ENCODE peak calls at places on chromosomes 5 and 9, in four cellular contexts. One of them, this sample, is unnamed.
A peak's percentile ranks its signal among the peaks of the same experiment; 100 is the strongest.

GRCh38 chr9:89178162-89179120 is at the start of gene SHC3:
- DNase-seq in mesenchymal stem cell: peak; percentile 60
- DNase-seq in HCT116: no peak
- DNase-seq in ovary: no peak
- DNase-seq in this sample: no peak

GRCh38 chr5:55853271-55853670 is 2.1 kb downstream of the IL31RA start:
- DNase-seq in mesenchymal stem cell: no peak
- DNase-seq in ovary: no peak
- DNase-seq in HCT116: no peak
- DNase-seq in this sample: no peak

GRCh38 chr5:124655943-124656459 is 90.4 kb downstream of the ZNF608 start:
- DNase-seq in mesenchymal stem cell: peak; percentile 94
- DNase-seq in HCT116: peak; percentile 78
- DNase-seq in ovary: no peak
- DNase-seq in this sample: no peak

GRCh38 chr5:91361055-91361701 is 21.9 kb downstream of the ARRDC3 start:
- DNase-seq in HCT116: no peak
- DNase-seq in ovary: no peak
- DNase-seq in mesenchymal stem cell: no peak
- DNase-seq in this sample: no peak

GRCh38 chr9:84490206-84490605 is 149.6 kb upstream of the SLC28A3 start:
- DNase-seq in ovary: no peak
- DNase-seq in mesenchymal stem cell: no peak
- DNase-seq in HCT116: no peak
- DNase-seq in this sample: no peak

GRCh38 chr5:95861221-95861857 is 38.8 kb upstream of the GLRX start:
- DNase-seq in mesenchymal stem cell: peak; percentile 100
- DNase-seq in HCT116: peak; percentile 24
- DNase-seq in ovary: peak; percentile 53
- DNase-seq in this sample: peak; percentile 78

GRCh38 chr9:126523621-126524111 is 90.1 kb upstream of the LMX1B start:
- DNase-seq in HCT116: no peak
- DNase-seq in ovary: no peak
- DNase-seq in mesenchymal stem cell: no peak
- DNase-seq in this sample: peak; percentile 85

GRCh38 chr9:297104-297794 is 82.6 kb downstream of the DOCK8 start:
- DNase-seq in HCT116: no peak
- DNase-seq in mesenchymal stem cell: no peak
- DNase-seq in ovary: no peak
- DNase-seq in this sample: peak; percentile 35

GRCh38 chr5:6766558-6767191 is 53.4 kb downstream of the TENT4A start:
- DNase-seq in HCT116: peak; percentile 77
- DNase-seq in ovary: no peak
- DNase-seq in mesenchymal stem cell: peak; percentile 52
- DNase-seq in this sample: peak; percentile 82

GRCh38 chr9:133351908-133352634 is 4.1 kb downstream of the RPL7A start:
- DNase-seq in mesenchymal stem cell: peak; percentile 66
- DNase-seq in HCT116: no peak
- DNase-seq in ovary: no peak
- DNase-seq in this sample: no peak

GRCh38 chr9:116497081-116497480 is 190.0 kb upstream of the TRIM32 start:
- DNase-seq in HCT116: no peak
- DNase-seq in ovary: no peak
- DNase-seq in mesenchymal stem cell: no peak
- DNase-seq in this sample: peak; percentile 50

GRCh38 chr9:875119-875962 is 33.8 kb downstream of the DMRT1 start:
- DNase-seq in ovary: no peak
- DNase-seq in HCT116: no peak
- DNase-seq in mesenchymal stem cell: no peak
- DNase-seq in this sample: no peak

GRCh38 chr9:79572032-79572890 is 496 bp downstream of the TLE4 start:
- DNase-seq in mesenchymal stem cell: peak; percentile 70
- DNase-seq in HCT116: no peak
- DNase-seq in ovary: no peak
- DNase-seq in this sample: peak; percentile 80

GRCh38 chr5:66427043-66427442 is 169.2 kb upstream of the MAST4 start:
- DNase-seq in ovary: no peak
- DNase-seq in mesenchymal stem cell: no peak
- DNase-seq in HCT116: no peak
- DNase-seq in this sample: no peak

GRCh38 chr9:36603006-36603405 is 30.3 kb downstream of the MELK start:
- DNase-seq in HCT116: no peak
- DNase-seq in ovary: no peak
- DNase-seq in mesenchymal stem cell: peak; percentile 60
- DNase-seq in this sample: no peak

GRCh38 chr9:108534741-108535140 is 321.0 kb downstream of the ACTL7B start:
- DNase-seq in HCT116: peak; percentile 26
- DNase-seq in mesenchymal stem cell: peak; percentile 71
- DNase-seq in ovary: no peak
- DNase-seq in this sample: no peak

GRCh38 chr9:136012651-136013050 is 51.5 kb upstream of the UBAC1 start:
- DNase-seq in ovary: peak; percentile 84
- DNase-seq in HCT116: no peak
- DNase-seq in mesenchymal stem cell: no peak
- DNase-seq in this sample: peak; percentile 49

GRCh38 chr9:6184749-6185645 is 30.6 kb upstream of the IL33 start:
- DNase-seq in mesenchymal stem cell: no peak
- DNase-seq in ovary: no peak
- DNase-seq in HCT116: no peak
- DNase-seq in this sample: peak; percentile 55

GRCh38 chr5:57383093-57383861 is 99.3 kb downstream of the ACTBL2 start:
- DNase-seq in ovary: no peak
- DNase-seq in mesenchymal stem cell: peak; percentile 98
- DNase-seq in HCT116: peak; percentile 92
- DNase-seq in this sample: peak; percentile 49

GRCh38 chr5:125424374-125424773 is 677.9 kb upstream of the ZNF608 start:
- DNase-seq in HCT116: no peak
- DNase-seq in ovary: no peak
- DNase-seq in mesenchymal stem cell: no peak
- DNase-seq in this sample: no peak

GRCh38 chr9:80242022-80242421 is 670.3 kb downstream of the TLE4 start:
- DNase-seq in ovary: no peak
- DNase-seq in mesenchymal stem cell: no peak
- DNase-seq in HCT116: no peak
- DNase-seq in this sample: no peak

GRCh38 chr5:158938181-158938580 is 161.5 kb downstream of the EBF1 start:
- DNase-seq in mesenchymal stem cell: no peak
- DNase-seq in HCT116: no peak
- DNase-seq in ovary: no peak
- DNase-seq in this sample: no peak

GRCh38 chr5:75523275-75523674 is 11.6 kb downstream of the POLK start:
- DNase-seq in mesenchymal stem cell: no peak
- DNase-seq in ovary: no peak
- DNase-seq in HCT116: no peak
- DNase-seq in this sample: no peak

GRCh38 chr5:9776525-9776924 is 146.4 kb upstream of the TAS2R1 start:
- DNase-seq in HCT116: no peak
- DNase-seq in mesenchymal stem cell: peak; percentile 54
- DNase-seq in ovary: no peak
- DNase-seq in this sample: no peak

GRCh38 chr5:94440015-94440414 is 178.4 kb downstream of the KIAA0825 start:
- DNase-seq in HCT116: no peak
- DNase-seq in mesenchymal stem cell: no peak
- DNase-seq in ovary: no peak
- DNase-seq in this sample: no peak

GRCh38 chr5:95068952-95069351 is 215.9 kb downstream of the MCTP1 start:
- DNase-seq in mesenchymal stem cell: no peak
- DNase-seq in ovary: no peak
- DNase-seq in HCT116: no peak
- DNase-seq in this sample: no peak

GRCh38 chr5:81755320-81755719 is 4.4 kb upstream of the SSBP2 start:
- DNase-seq in HCT116: peak; percentile 47
- DNase-seq in ovary: no peak
- DNase-seq in mesenchymal stem cell: peak; percentile 89
- DNase-seq in this sample: peak; percentile 69

GRCh38 chr9:93094294-93095204 is 1.5 kb upstream of the CARD19 start:
- DNase-seq in mesenchymal stem cell: peak; percentile 30
- DNase-seq in HCT116: no peak
- DNase-seq in ovary: peak; percentile 82
- DNase-seq in this sample: peak; percentile 89

GRCh38 chr5:6705088-6705487 is 8.1 kb upstream of the TENT4A start:
- DNase-seq in HCT116: no peak
- DNase-seq in mesenchymal stem cell: peak; percentile 29
- DNase-seq in ovary: no peak
- DNase-seq in this sample: no peak

GRCh38 chr5:173515526-173515925 is 100.9 kb downstream of the BOD1 start:
- DNase-seq in HCT116: no peak
- DNase-seq in mesenchymal stem cell: peak; percentile 87
- DNase-seq in ovary: no peak
- DNase-seq in this sample: no peak

GRCh38 chr9:91178281-91179236 is 183.2 kb downstream of the AUH start:
- DNase-seq in ovary: no peak
- DNase-seq in mesenchymal stem cell: no peak
- DNase-seq in HCT116: no peak
- DNase-seq in this sample: no peak

GRCh38 chr5:55101556-55102276 is 730 bp upstream of the GZMA start:
- DNase-seq in mesenchymal stem cell: no peak
- DNase-seq in HCT116: no peak
- DNase-seq in ovary: no peak
- DNase-seq in this sample: no peak

GRCh38 chr5:175814676-175815075 is 56.7 kb upstream of the CPLX2 start:
- DNase-seq in HCT116: peak; percentile 64
- DNase-seq in ovary: no peak
- DNase-seq in mesenchymal stem cell: peak; percentile 19
- DNase-seq in this sample: no peak

GRCh38 chr9:124242331-124243194 is 15.2 kb upstream of the NEK6 start:
- DNase-seq in HCT116: no peak
- DNase-seq in ovary: peak; percentile 64
- DNase-seq in mesenchymal stem cell: peak; percentile 49
- DNase-seq in this sample: peak; percentile 58

GRCh38 chr5:149224282-149224681 is 47.4 kb upstream of the AFAP1L1 start:
- DNase-seq in ovary: no peak
- DNase-seq in mesenchymal stem cell: no peak
- DNase-seq in HCT116: no peak
- DNase-seq in this sample: peak; percentile 75

DNA sequence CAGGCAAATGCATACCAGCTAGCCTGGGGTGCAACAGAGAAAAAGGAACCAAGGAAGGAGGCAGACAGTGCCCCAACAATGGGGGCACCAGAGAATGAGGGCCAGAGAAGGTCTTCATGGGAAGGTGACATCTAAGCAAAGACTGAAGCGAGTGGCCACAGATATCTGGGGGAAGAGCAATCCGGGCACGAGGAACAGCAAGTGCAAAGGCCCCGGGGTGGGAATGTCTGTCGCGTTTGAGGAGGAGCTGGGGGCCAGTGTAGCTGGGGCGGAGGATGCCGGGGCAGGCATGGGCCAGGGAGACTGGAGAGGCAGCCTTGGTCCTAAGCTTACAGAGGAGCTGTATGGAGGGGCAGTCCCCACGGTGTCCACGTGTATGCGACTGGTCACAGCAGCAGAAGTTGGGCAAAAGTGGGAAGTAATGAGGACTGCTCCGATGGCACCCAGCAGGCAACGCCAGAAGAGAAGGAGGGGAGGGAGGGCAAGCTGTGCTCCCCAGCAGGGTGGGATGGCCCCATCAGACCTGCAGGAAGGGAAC is 19.1 kb downstream of the EEIG1 start:
- DNase-seq in HCT116: no peak
- DNase-seq in ovary: no peak
- DNase-seq in mesenchymal stem cell: no peak
- DNase-seq in this sample: peak; percentile 4
- H3K4me1 ChIP-seq in HCT116: peaks cover 68% of the 10 kb centered on the region
- H3K4me1 ChIP-seq in ovary: peaks cover 47% of the 10 kb centered on the region
- H3K4me1 ChIP-seq in mesenchymal stem cell: peaks cover 36% of the 10 kb centered on the region
- H3K4me1 ChIP-seq in this sample: peaks cover 26% of the 10 kb centered on the region

GRCh38 chr5:1633605-1634336 is 110.0 kb upstream of the LPCAT1 start:
- DNase-seq in mesenchymal stem cell: peak; percentile 70
- DNase-seq in ovary: peak; percentile 89
- DNase-seq in HCT116: peak; percentile 35
- DNase-seq in this sample: peak; percentile 86
- H3K27ac ChIP-seq in mesenchymal stem cell: no peak overlapping the region
- H3K27ac ChIP-seq in ovary: peak overlapping the region; percentile 86
- H3K27ac ChIP-seq in HCT116: peak overlapping the region; percentile 68
- H3K27ac ChIP-seq in this sample: peak overlapping the region; percentile 60

GRCh38 chr9:33163433-33164137 is 3.6 kb downstream of the B4GALT1 start:
- DNase-seq in HCT116: no peak
- DNase-seq in mesenchymal stem cell: no peak
- DNase-seq in ovary: peak; percentile 58
- DNase-seq in this sample: no peak

GRCh38 chr9:33164138-33164809 is 2.9 kb downstream of the B4GALT1 start:
- DNase-seq in HCT116: no peak
- DNase-seq in mesenchymal stem cell: no peak
- DNase-seq in ovary: no peak
- DNase-seq in this sample: no peak

GRCh38 chr9:33161589-33162132 is 5.5 kb downstream of the B4GALT1 start:
- DNase-seq in HCT116: peak; percentile 78
- DNase-seq in mesenchymal stem cell: no peak
- DNase-seq in ovary: no peak
- DNase-seq in this sample: no peak

GRCh38 chr9:33161011-33161588 is 6.0 kb downstream of the B4GALT1 start:
- DNase-seq in HCT116: peak; percentile 88
- DNase-seq in ovary: peak; percentile 74
- DNase-seq in mesenchymal stem cell: peak; percentile 98
- DNase-seq in this sample: peak; percentile 83

DNA sequence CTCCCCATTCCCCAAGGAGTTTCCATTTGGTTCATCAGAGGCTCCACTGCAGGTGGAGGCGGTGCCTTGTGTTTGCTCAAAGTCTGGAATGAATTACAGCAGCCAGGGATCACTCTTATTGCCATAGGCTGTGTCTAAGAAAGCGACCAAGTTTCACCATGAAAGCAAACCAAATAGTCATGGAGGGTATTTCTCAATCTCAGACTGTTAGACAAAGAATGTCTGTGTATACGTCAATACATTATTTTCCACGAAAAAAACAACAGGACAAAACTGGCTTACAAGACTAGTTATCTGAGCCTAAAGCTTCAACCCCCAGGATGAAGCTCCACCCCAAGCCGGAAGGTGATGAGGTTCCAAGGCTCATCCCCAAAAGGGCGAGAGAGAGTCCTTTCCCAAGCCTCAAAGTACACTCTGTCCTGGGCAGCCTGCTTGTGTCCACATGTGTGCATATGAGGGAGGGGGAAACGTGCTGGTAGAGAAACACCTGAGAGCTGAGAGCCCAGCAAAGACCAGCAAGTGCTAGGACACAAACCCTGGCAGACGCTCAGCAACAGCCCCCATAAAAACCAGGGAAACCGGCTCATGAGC is 4.3 kb downstream of the B4GALT1 start:
- DNase-seq in mesenchymal stem cell: peak; percentile 81
- DNase-seq in HCT116: no peak
- DNase-seq in ovary: peak; percentile 69
- DNase-seq in this sample: peak; percentile 80
- H3K4me1 ChIP-seq in mesenchymal stem cell: peaks cover 50% of the 10 kb centered on the region
- H3K4me1 ChIP-seq in HCT116: peaks cover 70% of the 10 kb centered on the region
- H3K4me1 ChIP-seq in ovary: peaks cover 41% of the 10 kb centered on the region
- H3K4me1 ChIP-seq in this sample: peaks cover 50% of the 10 kb centered on the region

DNA sequence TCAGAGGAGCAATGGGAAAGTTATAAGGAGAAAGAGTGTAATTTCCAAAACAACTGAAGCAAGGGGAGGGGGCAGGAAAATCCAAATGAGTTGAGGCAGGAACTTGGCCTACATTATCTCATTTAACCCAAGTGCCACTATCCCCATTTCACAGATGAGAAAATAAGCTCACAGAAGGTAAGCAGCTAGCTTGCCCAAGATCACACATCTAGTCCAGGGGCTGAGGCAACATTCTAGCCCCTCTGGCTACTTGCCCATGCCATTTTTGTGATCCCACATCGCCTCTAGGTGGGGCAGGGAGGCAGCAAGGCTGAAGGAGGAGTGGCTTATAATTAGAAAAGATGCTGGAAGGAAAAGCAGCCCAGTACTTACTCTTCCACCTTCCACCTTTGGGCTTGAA is 2.6 kb upstream of the PSIP1 start:
- DNase-seq in mesenchymal stem cell: peak; percentile 22
- DNase-seq in HCT116: peak; percentile 41
- DNase-seq in ovary: no peak
- DNase-seq in this sample: no peak
- H3K27ac ChIP-seq in mesenchymal stem cell: no peak overlapping the region
- H3K27ac ChIP-seq in HCT116: no peak overlapping the region
- H3K27ac ChIP-seq in ovary: no peak overlapping the region
- H3K27ac ChIP-seq in this sample: no peak overlapping the region